ENCODE peak calls at places on chromosomes 11 and 22, in six cellular contexts. R, O, G, Z, I and L are unnamed samples.

GRCh38 chr11:97451441-97451840 is 1061.6 kb downstream of the JRKL start:
- DNase-seq in R (no peak), O (no peak), G (no peak), Z (no peak), I (no peak), L (no peak)

GRCh38 chr11:130711193-130711592 is 205.1 kb downstream of the SNX19 start:
- DNase-seq in R (no peak), O (no peak), G (no peak), Z (no peak), I (no peak), L (no peak)

GRCh38 chr11:61866231-61866957 is 25.0 kb downstream of the FADS3 start:
- DNase-seq in R (no peak), O (no peak), G (no peak), Z (no peak), I (no peak), L (no peak)

GRCh38 chr11:86427441-86427840 is 52.8 kb downstream of the CCDC81 start:
- DNase-seq in R (no peak), O (no peak), G (no peak), Z (no peak), I (no peak), L (no peak)

GRCh38 chr11:8277691-8278090 is 14.0 kb upstream of the LMO1 start:
- DNase-seq in R (no peak), O (no peak), G (no peak), Z (no peak), I (no peak), L (no peak)

GRCh38 chr11:8988329-8989234 is 15.2 kb downstream of the NRIP3 start:
- DNase-seq in R (no peak), O (no peak), G (no peak), Z (peak), I (no peak), L (no peak)

GRCh38 chr22:32828150-32828549 is 26.6 kb downstream of the TIMP3 start:
- DNase-seq in R (no peak), O (no peak), G (no peak), Z (no peak), I (no peak), L (no peak)

GRCh38 chr11:27319065-27319464 is 44.0 kb downstream of the CCDC34 start:
- DNase-seq in R (no peak), O (no peak), G (no peak), Z (peak), I (no peak), L (peak)

GRCh38 chr22:48366591-48366990 is 1461.1 kb downstream of the BRD1 start:
- DNase-seq in R (no peak), O (peak), G (no peak), Z (no peak), I (no peak), L (no peak)

GRCh38 chr11:115333106-115333505 is 171.1 kb downstream of the CADM1 start:
- DNase-seq in R (no peak), O (no peak), G (no peak), Z (peak), I (no peak), L (no peak)

GRCh38 chr11:13318498-13319295 is 41.1 kb downstream of the BMAL1 start:
- DNase-seq in R (no peak), O (no peak), G (no peak), Z (no peak), I (no peak), L (peak)

GRCh38 chr11:124674168-124674517 is 439 bp downstream of the SPA17 start:
- DNase-seq in R (no peak), O (no peak), G (no peak), Z (peak), I (no peak), L (no peak)

GRCh38 chr11:93197383-93198220 is at the start of gene SLC36A4:
- DNase-seq in R (peak), O (peak), G (peak), Z (peak), I (peak), L (peak)

GRCh38 chr11:56624661-56625110 is 10.0 kb upstream of the OR5M1 start:
- DNase-seq in R (peak), O (no peak), G (no peak), Z (peak), I (no peak), L (peak)

GRCh38 chr11:2447253-2447950 is 2.6 kb downstream of the KCNQ1 start:
- DNase-seq in R (no peak), O (no peak), G (peak), Z (no peak), I (no peak), L (no peak)

GRCh38 chr11:26247340-26247739 is 84.6 kb upstream of the ANO3 start:
- DNase-seq in R (no peak), O (no peak), G (no peak), Z (peak), I (no peak), L (no peak)

GRCh38 chr22:42919199-42919598 is 62.1 kb upstream of the ARFGAP3 start:
- DNase-seq in R (no peak), O (no peak), G (no peak), Z (peak), I (no peak), L (no peak)

GRCh38 chr22:20324139-20324516 is 4.3 kb upstream of the DGCR6L start:
- DNase-seq in R (no peak), O (peak), G (no peak), Z (no peak), I (peak), L (no peak)

GRCh38 chr11:37712246-37712645 is 1114.2 kb upstream of the RAG2 start:
- DNase-seq in R (peak), O (no peak), G (no peak), Z (peak), I (no peak), L (no peak)

GRCh38 chr11:433641-434040 is 8.2 kb downstream of the ANO9 start:
- DNase-seq in R (no peak), O (no peak), G (no peak), Z (no peak), I (no peak), L (no peak)

GRCh38 chr11:5564259-5565019 is 16.1 kb upstream of the OR52H1 start:
- DNase-seq in R (no peak), O (no peak), G (no peak), Z (peak), I (no peak), L (no peak)

GRCh38 chr22:41815716-41816115 is 15.2 kb downstream of the CCDC134 start:
- DNase-seq in R (no peak), O (no peak), G (no peak), Z (no peak), I (no peak), L (no peak)

GRCh38 chr11:121070951-121071350 is 30.1 kb upstream of the TECTA start:
- DNase-seq in R (no peak), O (no peak), G (no peak), Z (no peak), I (no peak), L (no peak)

GRCh38 chr11:64127267-64128072 is 38.4 kb downstream of the MACROD1 start:
- DNase-seq in R (no peak), O (no peak), G (no peak), Z (no peak), I (no peak), L (no peak)

GRCh38 chr22:50087646-50088045 is 2.2 kb upstream of the MOV10L1 start:
- DNase-seq in R (no peak), O (no peak), G (no peak), Z (no peak), I (no peak), L (no peak)

GRCh38 chr22:27863556-27863955 is 55.5 kb downstream of the PITPNB start:
- DNase-seq in R (no peak), O (no peak), G (no peak), Z (no peak), I (no peak), L (no peak)

GRCh38 chr11:128469220-128469619 is 118.1 kb downstream of the ETS1 start:
- DNase-seq in R (no peak), O (no peak), G (no peak), Z (no peak), I (no peak), L (no peak)

GRCh38 chr22:49010086-49010863 is 817.4 kb downstream of the BRD1 start:
- DNase-seq in R (no peak), O (peak), G (no peak), Z (no peak), I (no peak), L (no peak)

GRCh38 chr11:42462558-42463310 is 849.1 kb upstream of the API5 start:
- DNase-seq in R (no peak), O (no peak), G (no peak), Z (peak), I (no peak), L (no peak)

GRCh38 chr22:32725369-32725988 is 76.0 kb upstream of the TIMP3 start:
- DNase-seq in R (no peak), O (no peak), G (no peak), Z (no peak), I (no peak), L (no peak)

DNA sequence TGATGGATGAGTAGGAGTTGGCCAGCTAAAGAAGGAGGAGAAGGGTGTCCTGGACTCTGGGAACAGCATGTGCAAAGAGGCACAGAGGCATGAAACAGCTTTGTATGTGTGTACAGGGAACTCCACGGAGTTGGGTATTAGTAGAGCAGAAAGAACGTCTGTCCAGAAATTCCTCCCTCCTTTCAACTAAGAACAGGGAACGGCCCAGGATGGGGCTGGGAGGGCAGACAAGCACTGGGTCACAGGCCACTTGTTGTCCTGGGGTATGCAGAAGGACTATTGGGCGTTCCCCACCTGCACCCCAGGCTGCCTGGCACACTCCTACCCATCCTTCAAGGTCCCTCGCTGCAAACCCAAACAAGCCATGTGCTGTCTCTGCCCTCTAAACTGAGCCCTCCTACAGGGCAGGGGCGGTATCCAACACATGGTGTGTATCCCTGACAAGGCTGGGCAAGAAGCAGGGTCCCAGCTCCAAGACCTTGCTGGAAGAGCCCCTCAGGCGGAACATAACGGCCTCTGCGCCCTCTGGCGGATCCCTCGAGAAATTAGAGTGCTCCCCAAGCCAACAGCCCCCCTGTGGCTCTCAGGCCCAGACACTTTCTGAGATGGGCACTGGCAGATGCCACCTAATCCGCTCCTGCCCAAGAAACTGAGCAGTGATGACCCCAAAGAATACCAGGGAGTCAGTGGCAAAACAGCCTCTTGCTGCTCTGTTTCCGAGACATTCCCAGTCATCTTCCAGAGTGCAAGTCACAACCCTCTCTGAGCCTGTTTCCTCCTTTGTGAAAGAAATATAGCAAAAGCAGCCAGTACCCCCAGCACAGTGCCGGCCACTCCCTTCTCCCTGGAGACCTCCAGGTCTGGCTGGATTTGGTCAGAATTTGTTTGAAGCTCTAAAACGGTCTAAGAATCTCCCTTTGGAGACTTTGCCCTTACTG is 1.6 kb upstream of the ELFN2 start:
- DNase-seq in R (peak), O (peak), G (no peak), Z (peak), I (peak), L (peak)
- H3K4me3 ChIP-seq in R (no peak), O (no peak), G (no peak), Z (no peak), I (no peak), L (no peak)

DNA sequence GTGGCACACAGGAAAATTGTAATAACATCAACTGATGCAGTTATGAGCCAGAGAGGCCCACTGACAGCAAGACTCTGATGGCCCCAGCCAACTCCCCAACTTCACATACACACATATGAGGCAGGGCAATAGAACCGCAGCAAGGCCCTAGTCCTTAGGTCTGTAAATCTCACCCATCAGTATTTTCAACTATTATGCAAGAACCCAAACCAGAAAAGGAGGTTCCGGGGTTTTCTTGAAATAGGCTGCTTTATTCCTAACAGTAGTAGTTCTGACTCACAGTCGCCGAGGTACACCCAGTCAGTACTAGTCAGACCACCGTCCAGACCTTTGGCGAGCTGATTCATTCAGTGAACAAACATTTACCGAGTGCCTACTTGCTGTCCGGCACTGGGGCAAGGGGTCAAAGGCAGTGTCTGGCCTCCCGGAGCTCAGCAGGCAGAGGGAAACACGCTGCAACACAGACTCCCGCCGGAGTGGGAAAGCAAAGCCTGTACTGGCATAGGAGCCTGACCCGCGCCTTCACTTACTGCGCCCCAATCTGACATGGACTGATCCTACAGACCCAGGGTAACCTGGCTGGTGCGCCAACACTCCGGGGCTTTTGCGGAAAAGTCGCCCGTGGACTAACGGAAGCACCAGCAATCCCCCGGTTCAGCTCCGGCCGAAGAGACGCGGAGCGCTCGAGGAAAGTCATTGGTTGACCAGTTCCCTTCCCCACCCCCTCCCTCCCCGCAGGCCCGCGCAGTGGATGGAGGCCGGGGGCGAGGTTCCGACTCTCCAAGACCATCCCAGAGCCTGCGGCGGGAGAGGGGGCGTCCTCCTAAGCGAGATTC is 1.3 kb downstream of the PLEKHA7 start:
- DNase-seq in R (peak), O (peak), G (peak), Z (peak), I (no peak), L (peak)
- H3K4me3 ChIP-seq in R (peak), O (peak), G (peak), Z (no peak), I (peak), L (peak)

GRCh38 chr11:134277176-134278001 is 1.2 kb downstream of the GLB1L3 start:
- DNase-seq in R (no peak), O (no peak), G (no peak), Z (no peak), I (peak), L (no peak)
- H3K4me3 ChIP-seq in R (no peak), O (no peak), G (no peak), Z (no peak), I (no peak), L (no peak)

GRCh38 chr22:23763579-23764331 is 965 bp downstream of the C22orf15 start:
- DNase-seq in R (no peak), O (no peak), G (no peak), Z (no peak), I (peak), L (no peak)
- H3K4me3 ChIP-seq in R (no peak), O (peak), G (no peak), Z (peak), I (peak), L (no peak)

DNA sequence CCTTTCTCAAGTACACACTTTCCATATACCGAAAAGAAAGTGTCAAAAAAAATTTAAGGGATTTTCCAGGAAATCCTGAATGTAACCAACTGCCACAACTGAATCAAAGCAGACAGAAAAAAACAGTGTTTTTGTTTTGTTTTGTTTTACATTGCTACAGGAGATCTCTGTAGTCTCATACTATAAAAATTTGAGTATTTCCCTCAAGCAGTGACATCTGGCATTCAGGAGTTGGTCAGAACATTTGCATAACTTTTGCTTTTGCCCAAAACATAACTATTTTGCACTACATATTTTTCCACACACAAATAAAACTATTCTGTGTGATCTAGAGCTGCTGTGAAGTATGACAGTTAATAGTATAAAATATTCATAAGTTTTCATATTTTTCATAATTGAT is 98.7 kb downstream of the ARHGAP20 start:
- DNase-seq in R (no peak), O (no peak), G (no peak), Z (no peak), I (no peak), L (no peak)
- H3K4me3 ChIP-seq in R (no peak), O (no peak), G (no peak), Z (no peak), I (no peak), L (no peak)

GRCh38 chr22:37748659-37749058 is 51.8 kb downstream of the TRIOBP start:
- DNase-seq in R (no peak), O (no peak), G (no peak), Z (no peak), I (no peak), L (no peak)
- H3K4me3 ChIP-seq in R (no peak), O (no peak), G (no peak), Z (no peak), I (no peak), L (no peak)

GRCh38 chr11:32566527-32566926 is 17.1 kb upstream of the EIF3M start:
- DNase-seq in R (no peak), O (no peak), G (no peak), Z (no peak), I (no peak), L (no peak)

GRCh38 chr11:32573228-32573627 is 10.4 kb upstream of the EIF3M start:
- DNase-seq in R (no peak), O (no peak), G (no peak), Z (no peak), I (no peak), L (no peak)

GRCh38 chr11:32571039-32571438 is 12.6 kb upstream of the EIF3M start:
- DNase-seq in R (no peak), O (no peak), G (no peak), Z (no peak), I (no peak), L (no peak)

GRCh38 chr11:32574446-32574845 is 9.2 kb upstream of the EIF3M start:
- DNase-seq in R (no peak), O (no peak), G (no peak), Z (no peak), I (no peak), L (no peak)

GRCh38 chr11:32569313-32569881 is 14.2 kb upstream of the EIF3M start:
- DNase-seq in R (no peak), O (no peak), G (no peak), Z (no peak), I (no peak), L (no peak)
- H3K4me3 ChIP-seq in R (no peak), O (no peak), G (no peak), Z (no peak), I (no peak), L (no peak)

GRCh38 chr11:119460130-119460529 is 37.2 kb upstream of the THY1 start:
- DNase-seq in R (no peak), O (no peak), G (no peak), Z (no peak), I (no peak), L (no peak)
- H3K4me3 ChIP-seq in R (no peak), O (no peak), G (no peak), Z (no peak), I (no peak), L (no peak)